ENCODE peak calls at places on chromosomes 2 and 18, in nine cellular contexts. G is B cell; R is colonic mucosa; Z is HEK293T; M is NCI-H1436; S is AG10803; Y is mucosa of gallbladder; V is stimulated activated CD4-positive, alpha-beta T cell treated with anti-CD3 and anti-CD28 coated beads, Interleukin-2, amount 100 ng/mL, for 48 hours; F is AG04450. E is an unnamed sample.

GRCh38 chr2:71100195-71100964 is 29.6 kb downstream of the MCEE start:
- DNase-seq in G (peak), V (peak), Z (peak), S (peak), F (peak), M (peak), R (peak), Y (peak), E (peak)

GRCh38 chr2:85852979-85853498 is 35.8 kb downstream of the ST3GAL5 start:
- DNase-seq in R (no peak), Z (no peak), S (peak), M (no peak), F (no peak), G (peak), Y (peak), V (no peak), E (peak)

GRCh38 chr2:86439879-86440630 is 1.1 kb upstream of the KDM3A start:
- DNase-seq in Y (no peak), G (no peak), F (no peak), S (no peak), Z (no peak), V (no peak), M (no peak), R (no peak), E (no peak)

GRCh38 chr2:39665811-39666488 is at the start of gene TMEM178A:
- DNase-seq in R (no peak), M (no peak), V (no peak), Y (no peak), G (peak), S (no peak), F (no peak), Z (peak), E (no peak)

GRCh38 chr2:159921752-159922404 is 123.9 kb upstream of the CD302 start:
- DNase-seq in Z (peak), G (peak), S (peak), M (no peak), V (peak), R (peak), F (no peak), Y (peak), E (peak)

GRCh38 chr2:16271231-16271896 is 331.0 kb downstream of the MYCN start:
- DNase-seq in S (no peak), G (no peak), V (no peak), Z (no peak), R (no peak), M (no peak), F (no peak), Y (no peak), E (no peak)

GRCh38 chr18:22045221-22045918 is 124.0 kb upstream of the GATA6 start:
- DNase-seq in V (no peak), R (peak), F (no peak), Z (no peak), G (no peak), M (no peak), Y (peak), S (no peak), E (no peak)

GRCh38 chr2:164754157-164755093 is 87.2 kb downstream of the COBLL1 start:
- DNase-seq in S (no peak), Y (no peak), G (peak), Z (no peak), M (no peak), V (no peak), F (no peak), R (no peak), E (no peak)

GRCh38 chr2:171316755-171317337 is 116.9 kb downstream of the METTL8 start:
- DNase-seq in S (no peak), M (no peak), G (no peak), Z (no peak), F (no peak), V (no peak), Y (no peak), R (no peak), E (no peak)

GRCh38 chr2:127105656-127106456 is 1.1 kb downstream of the BIN1 start:
- DNase-seq in M (no peak), Y (no peak), G (peak), S (peak), Z (peak), F (no peak), V (no peak), R (peak), E (no peak)

GRCh38 chr2:204972606-204973336 is 427.5 kb downstream of the PARD3B start:
- DNase-seq in Y (no peak), G (no peak), Z (no peak), M (no peak), F (no peak), R (no peak), S (no peak), V (no peak), E (no peak)

GRCh38 chr18:36411745-36412168 is 114.2 kb downstream of the FHOD3 start:
- DNase-seq in Z (peak), Y (no peak), R (no peak), F (no peak), G (no peak), V (no peak), S (no peak), M (no peak), E (no peak)

GRCh38 chr2:3624059-3624794 is 29.3 kb downstream of the COLEC11 start:
- DNase-seq in R (no peak), M (no peak), G (no peak), S (no peak), F (no peak), V (no peak), Y (no peak), Z (no peak), E (no peak)

GRCh38 chr2:39568561-39569006 is 97.1 kb upstream of the TMEM178A start:
- DNase-seq in M (no peak), Z (no peak), S (peak), Y (no peak), G (no peak), F (peak), V (no peak), R (no peak), E (no peak)

GRCh38 chr2:215601990-215602721 is 166.3 kb upstream of the FN1 start:
- DNase-seq in S (peak), M (no peak), Z (no peak), Y (no peak), F (no peak), V (no peak), G (no peak), R (no peak), E (no peak)

E was measured in right atrium auricular region.